ENCODE peak calls at places on chromosome 10, in five cellular contexts. B is C1 segment of cervical spinal cord, Q is NCI-H2081, D is hippocampal formation, M is NCI-H1092. F is an unnamed sample.

GRCh38 chr10:117865945-117866344 is 180.8 kb downstream of the RAB11FIP2 start:
- DNase-seq in B (no peak), Q (no peak), D (no peak), M (no peak), F (no peak)

GRCh38 chr10:60820093-60820769 is 42.0 kb downstream of the CDK1 start:
- DNase-seq in B (no peak), Q (no peak), D (no peak), M (no peak), F (no peak)

GRCh38 chr10:69769395-69769989 is 32.2 kb upstream of the COL13A1 start:
- DNase-seq in B (no peak), Q (no peak), D (no peak), M (no peak), F (no peak)

GRCh38 chr10:103104721-103105120 is 88.4 kb downstream of the NT5C2 start:
- DNase-seq in B (no peak), Q (no peak), D (no peak), M (no peak), F (no peak)

GRCh38 chr10:112383325-112383724 is 9.4 kb downstream of the ACSL5 start:
- DNase-seq in B (no peak), Q (no peak), D (no peak), M (no peak), F (no peak)

GRCh38 chr10:120735773-120736371 is 115.3 kb upstream of the WDR11 start:
- DNase-seq in B (no peak), Q (peak), D (peak), M (no peak), F (no peak)

GRCh38 chr10:89563861-89564478 is 28.6 kb upstream of the SLC16A12 start:
- DNase-seq in B (no peak), Q (peak), D (peak), M (no peak), F (no peak)

GRCh38 chr10:106311590-106311989 is 852.9 kb downstream of the SORCS1 start:
- DNase-seq in B (no peak), Q (no peak), D (no peak), M (no peak), F (no peak)

GRCh38 chr10:31749981-31750850 is 178.4 kb downstream of the ARHGAP12 start:
- DNase-seq in B (peak), Q (peak), D (no peak), M (peak), F (peak)

GRCh38 chr10:115417585-115418265 is 324.6 kb downstream of the ATRNL1 start:
- DNase-seq in B (no peak), Q (peak), D (no peak), M (no peak), F (no peak)

GRCh38 chr10:121244791-121245190 is 353.5 kb downstream of the FGFR2 start:
- DNase-seq in B (no peak), Q (no peak), D (no peak), M (no peak), F (no peak)

F was measured in NCI-H774.